ENCODE peak calls at places on chromosomes 7 and 10, in seven cellular contexts. One of them, this sample, is unnamed.
A peak's percentile ranks its signal among the peaks of the same experiment; 100 is the strongest.

GRCh38 chr7:4436936-4437335 is 245.2 kb upstream of the FOXK1 start:
- DNase-seq in HT-29: no peak
- DNase-seq in NCI-H1105: no peak
- DNase-seq in lower leg skin: no peak
- DNase-seq in tibial nerve: no peak
- DNase-seq in cardiac septum: no peak
- DNase-seq in BJ: no peak
- DNase-seq in this sample: no peak

GRCh38 chr7:106864298-106865081 is 592 bp upstream of the PIK3CG start:
- DNase-seq in HT-29: no peak
- DNase-seq in cardiac septum: no peak
- DNase-seq in BJ: no peak
- DNase-seq in lower leg skin: no peak
- DNase-seq in NCI-H1105: no peak
- DNase-seq in tibial nerve: no peak
- DNase-seq in this sample: no peak

GRCh38 chr10:54009672-54010071 is 791.4 kb downstream of the PCDH15 start:
- DNase-seq in lower leg skin: no peak
- DNase-seq in tibial nerve: no peak
- DNase-seq in HT-29: no peak
- DNase-seq in BJ: no peak
- DNase-seq in NCI-H1105: no peak
- DNase-seq in cardiac septum: no peak
- DNase-seq in this sample: no peak

GRCh38 chr10:109706157-109706556 is 217.2 kb downstream of the XPNPEP1 start:
- DNase-seq in BJ: no peak
- DNase-seq in cardiac septum: no peak
- DNase-seq in HT-29: no peak
- DNase-seq in tibial nerve: no peak
- DNase-seq in lower leg skin: no peak
- DNase-seq in NCI-H1105: no peak
- DNase-seq in this sample: no peak

GRCh38 chr7:4751398-4751947 is 23.9 kb upstream of the AP5Z1 start:
- DNase-seq in HT-29: no peak
- DNase-seq in BJ: no peak
- DNase-seq in lower leg skin: no peak
- DNase-seq in tibial nerve: no peak
- DNase-seq in cardiac septum: no peak
- DNase-seq in NCI-H1105: no peak
- DNase-seq in this sample: no peak

GRCh38 chr7:39703143-39703542 is 79.8 kb downstream of the RALA start:
- DNase-seq in BJ: no peak
- DNase-seq in cardiac septum: no peak
- DNase-seq in NCI-H1105: no peak
- DNase-seq in lower leg skin: no peak
- DNase-seq in HT-29: no peak
- DNase-seq in tibial nerve: no peak
- DNase-seq in this sample: no peak

GRCh38 chr7:149457766-149458165 is 3.1 kb downstream of the ZNF777 start:
- DNase-seq in HT-29: no peak
- DNase-seq in lower leg skin: no peak
- DNase-seq in cardiac septum: no peak
- DNase-seq in tibial nerve: no peak
- DNase-seq in BJ: no peak
- DNase-seq in NCI-H1105: no peak
- DNase-seq in this sample: no peak

GRCh38 chr7:105782391-105783063 is 93.9 kb downstream of the ATXN7L1 start:
- DNase-seq in lower leg skin: no peak
- DNase-seq in HT-29: no peak
- DNase-seq in tibial nerve: peak; percentile 13
- DNase-seq in NCI-H1105: no peak
- DNase-seq in cardiac septum: no peak
- DNase-seq in BJ: peak; percentile 68
- DNase-seq in this sample: no peak

GRCh38 chr10:94150541-94151184 is 156.9 kb downstream of the PLCE1 start:
- DNase-seq in cardiac septum: no peak
- DNase-seq in lower leg skin: no peak
- DNase-seq in tibial nerve: no peak
- DNase-seq in HT-29: no peak
- DNase-seq in BJ: no peak
- DNase-seq in NCI-H1105: no peak
- DNase-seq in this sample: no peak

GRCh38 chr7:100584677-100585510 is 1.0 kb downstream of the LRCH4 start:
- DNase-seq in HT-29: peak; percentile 83
- DNase-seq in BJ: no peak
- DNase-seq in cardiac septum: no peak
- DNase-seq in NCI-H1105: no peak
- DNase-seq in tibial nerve: no peak
- DNase-seq in lower leg skin: peak; percentile 33
- DNase-seq in this sample: no peak

GRCh38 chr7:102146122-102146521 is 140.5 kb upstream of the SH2B2 start:
- DNase-seq in lower leg skin: no peak
- DNase-seq in cardiac septum: no peak
- DNase-seq in BJ: no peak
- DNase-seq in tibial nerve: no peak
- DNase-seq in HT-29: no peak
- DNase-seq in NCI-H1105: no peak
- DNase-seq in this sample: peak; percentile 84

GRCh38 chr7:148856891-148857290 is 27.2 kb downstream of the EZH2 start:
- DNase-seq in BJ: no peak
- DNase-seq in HT-29: no peak
- DNase-seq in lower leg skin: no peak
- DNase-seq in tibial nerve: no peak
- DNase-seq in NCI-H1105: no peak
- DNase-seq in cardiac septum: no peak
- DNase-seq in this sample: no peak

GRCh38 chr10:84654671-84655070 is 326.3 kb downstream of the CCSER2 start:
- DNase-seq in NCI-H1105: no peak
- DNase-seq in cardiac septum: no peak
- DNase-seq in lower leg skin: no peak
- DNase-seq in tibial nerve: no peak
- DNase-seq in HT-29: no peak
- DNase-seq in BJ: no peak
- DNase-seq in this sample: no peak

GRCh38 chr7:128030263-128030998 is 806 bp downstream of the LRRC4 start:
- DNase-seq in cardiac septum: no peak
- DNase-seq in tibial nerve: no peak
- DNase-seq in lower leg skin: no peak
- DNase-seq in BJ: no peak
- DNase-seq in HT-29: no peak
- DNase-seq in NCI-H1105: no peak
- DNase-seq in this sample: no peak

GRCh38 chr10:124724279-124725027 is 19.7 kb downstream of the FAM53B start:
- DNase-seq in HT-29: no peak
- DNase-seq in BJ: no peak
- DNase-seq in NCI-H1105: no peak
- DNase-seq in lower leg skin: no peak
- DNase-seq in tibial nerve: no peak
- DNase-seq in cardiac septum: no peak
- DNase-seq in this sample: no peak

GRCh38 chr10:110214380-110214826 is 7.0 kb downstream of the MXI1 start:
- DNase-seq in NCI-H1105: no peak
- DNase-seq in cardiac septum: no peak
- DNase-seq in lower leg skin: no peak
- DNase-seq in tibial nerve: no peak
- DNase-seq in HT-29: no peak
- DNase-seq in BJ: no peak
- DNase-seq in this sample: no peak

GRCh38 chr7:33054261-33054964 is 8.2 kb downstream of the NT5C3A start:
- DNase-seq in cardiac septum: no peak
- DNase-seq in lower leg skin: no peak
- DNase-seq in BJ: no peak
- DNase-seq in NCI-H1105: no peak
- DNase-seq in HT-29: no peak
- DNase-seq in tibial nerve: no peak
- DNase-seq in this sample: no peak

GRCh38 chr7:155921804-155922506 is 109.7 kb upstream of the SHH start:
- DNase-seq in cardiac septum: no peak
- DNase-seq in NCI-H1105: no peak
- DNase-seq in BJ: no peak
- DNase-seq in HT-29: peak; percentile 96
- DNase-seq in lower leg skin: peak; percentile 18
- DNase-seq in tibial nerve: no peak
- DNase-seq in this sample: no peak

GRCh38 chr10:45581497-45582385 is 90.8 kb downstream of the ZFAND4 start:
- DNase-seq in BJ: no peak
- DNase-seq in tibial nerve: no peak
- DNase-seq in HT-29: no peak
- DNase-seq in NCI-H1105: no peak
- DNase-seq in lower leg skin: no peak
- DNase-seq in cardiac septum: no peak
- DNase-seq in this sample: no peak

GRCh38 chr10:62491597-62491996 is 117.4 kb downstream of the ZNF365 start:
- DNase-seq in HT-29: no peak
- DNase-seq in cardiac septum: no peak
- DNase-seq in tibial nerve: no peak
- DNase-seq in BJ: no peak
- DNase-seq in lower leg skin: no peak
- DNase-seq in NCI-H1105: no peak
- DNase-seq in this sample: no peak

GRCh38 chr7:120089968-120090367 is 183.0 kb upstream of the KCND2 start:
- DNase-seq in lower leg skin: no peak
- DNase-seq in BJ: no peak
- DNase-seq in NCI-H1105: no peak
- DNase-seq in tibial nerve: no peak
- DNase-seq in HT-29: peak; percentile 25
- DNase-seq in cardiac septum: no peak
- DNase-seq in this sample: no peak

GRCh38 chr7:137329411-137329810 is 14.1 kb downstream of the PTN start:
- DNase-seq in tibial nerve: no peak
- DNase-seq in HT-29: no peak
- DNase-seq in lower leg skin: no peak
- DNase-seq in NCI-H1105: no peak
- DNase-seq in BJ: no peak
- DNase-seq in cardiac septum: no peak
- DNase-seq in this sample: no peak

GRCh38 chr7:114949227-114949626 is 27.3 kb downstream of the MDFIC start:
- DNase-seq in HT-29: no peak
- DNase-seq in cardiac septum: no peak
- DNase-seq in tibial nerve: no peak
- DNase-seq in NCI-H1105: no peak
- DNase-seq in BJ: no peak
- DNase-seq in lower leg skin: no peak
- DNase-seq in this sample: no peak

GRCh38 chr7:43553999-43554398 is 28.9 kb upstream of the STK17A start:
- DNase-seq in cardiac septum: no peak
- DNase-seq in BJ: no peak
- DNase-seq in HT-29: peak; percentile 23
- DNase-seq in lower leg skin: no peak
- DNase-seq in tibial nerve: no peak
- DNase-seq in NCI-H1105: no peak
- DNase-seq in this sample: no peak